ENCODE peak calls at places on chromosomes 1 and 21, in five cellular contexts. One of them, this sample, is unnamed.

GRCh38 chr1:45359882-45360513 is 19.8 kb upstream of the MUTYH start:
- DNase-seq in heart left ventricle: peak; percentile 71
- DNase-seq in uterus: peak; percentile 74
- DNase-seq in ovary: peak; percentile 59
- DNase-seq in fibroblast of mammary gland: peak; percentile 76
- DNase-seq in this sample: peak; percentile 44

GRCh38 chr1:11714831-11715574 is 20.9 kb upstream of the AGTRAP start:
- DNase-seq in fibroblast of mammary gland: no peak
- DNase-seq in heart left ventricle: no peak
- DNase-seq in uterus: no peak
- DNase-seq in ovary: no peak
- DNase-seq in this sample: no peak

GRCh38 chr1:81387446-81387845 is 413.3 kb upstream of the ADGRL2 start:
- DNase-seq in ovary: no peak
- DNase-seq in uterus: no peak
- DNase-seq in heart left ventricle: no peak
- DNase-seq in fibroblast of mammary gland: no peak
- DNase-seq in this sample: no peak

GRCh38 chr1:147852706-147853225 is 49.8 kb upstream of the GJA8 start:
- DNase-seq in fibroblast of mammary gland: peak; percentile 8
- DNase-seq in uterus: no peak
- DNase-seq in ovary: no peak
- DNase-seq in heart left ventricle: no peak
- DNase-seq in this sample: no peak

GRCh38 chr21:45868488-45868887 is 113.1 kb upstream of the COL6A1 start:
- DNase-seq in ovary: no peak
- DNase-seq in fibroblast of mammary gland: no peak
- DNase-seq in heart left ventricle: no peak
- DNase-seq in uterus: no peak
- DNase-seq in this sample: no peak

GRCh38 chr1:161225534-161226319 is at the start of gene TOMM40L:
- DNase-seq in uterus: peak; percentile 97
- DNase-seq in ovary: peak; percentile 80
- DNase-seq in heart left ventricle: peak; percentile 94
- DNase-seq in fibroblast of mammary gland: peak; percentile 100
- DNase-seq in this sample: peak; percentile 100

GRCh38 chr1:50333595-50333974 is 89.7 kb downstream of the DMRTA2 start:
- DNase-seq in ovary: peak; percentile 14
- DNase-seq in fibroblast of mammary gland: peak; percentile 13
- DNase-seq in heart left ventricle: peak; percentile 35
- DNase-seq in uterus: no peak
- DNase-seq in this sample: no peak

GRCh38 chr1:6962390-6962955 is 177.2 kb downstream of the CAMTA1 start:
- DNase-seq in uterus: peak; percentile 44
- DNase-seq in fibroblast of mammary gland: peak; percentile 1
- DNase-seq in heart left ventricle: peak; percentile 79
- DNase-seq in ovary: peak; percentile 47
- DNase-seq in this sample: no peak

GRCh38 chr1:209150114-209150513 is 433.4 kb upstream of the CAMK1G start:
- DNase-seq in ovary: no peak
- DNase-seq in fibroblast of mammary gland: peak; percentile 33
- DNase-seq in heart left ventricle: no peak
- DNase-seq in uterus: no peak
- DNase-seq in this sample: no peak

GRCh38 chr1:206037521-206037920 is 13.8 kb upstream of the CTSE start:
- DNase-seq in ovary: no peak
- DNase-seq in uterus: no peak
- DNase-seq in heart left ventricle: no peak
- DNase-seq in fibroblast of mammary gland: no peak
- DNase-seq in this sample: no peak

GRCh38 chr1:38482080-38482826 is 377.3 kb downstream of the RRAGC start:
- DNase-seq in fibroblast of mammary gland: no peak
- DNase-seq in heart left ventricle: no peak
- DNase-seq in ovary: no peak
- DNase-seq in uterus: no peak
- DNase-seq in this sample: no peak

GRCh38 chr1:41656088-41656487 is 171.6 kb upstream of the EDN2 start:
- DNase-seq in uterus: no peak
- DNase-seq in fibroblast of mammary gland: no peak
- DNase-seq in heart left ventricle: no peak
- DNase-seq in ovary: no peak
- DNase-seq in this sample: no peak

GRCh38 chr1:43199093-43199726 is 27.1 kb downstream of the CFAP57 start:
- DNase-seq in ovary: no peak
- DNase-seq in heart left ventricle: no peak
- DNase-seq in fibroblast of mammary gland: no peak
- DNase-seq in uterus: no peak
- DNase-seq in this sample: no peak

GRCh38 chr1:177163844-177164379 is 600 bp downstream of the ASTN1 start:
- DNase-seq in fibroblast of mammary gland: no peak
- DNase-seq in uterus: no peak
- DNase-seq in heart left ventricle: no peak
- DNase-seq in ovary: no peak
- DNase-seq in this sample: no peak

GRCh38 chr1:199821029-199821779 is 206.3 kb upstream of the NR5A2 start:
- DNase-seq in uterus: no peak
- DNase-seq in heart left ventricle: no peak
- DNase-seq in ovary: no peak
- DNase-seq in fibroblast of mammary gland: no peak
- DNase-seq in this sample: no peak

GRCh38 chr21:34812510-34813265 is 143.9 kb downstream of the CLIC6 start:
- DNase-seq in fibroblast of mammary gland: peak; percentile 98
- DNase-seq in heart left ventricle: no peak
- DNase-seq in uterus: no peak
- DNase-seq in ovary: no peak
- DNase-seq in this sample: peak; percentile 69

GRCh38 chr1:223363057-223363855 is 720 bp downstream of the SUSD4 start:
- DNase-seq in fibroblast of mammary gland: peak; percentile 40
- DNase-seq in uterus: no peak
- DNase-seq in ovary: peak; percentile 74
- DNase-seq in heart left ventricle: peak; percentile 60
- DNase-seq in this sample: no peak

GRCh38 chr1:222224576-222224975 is 323.3 kb downstream of the HHIPL2 start:
- DNase-seq in heart left ventricle: no peak
- DNase-seq in fibroblast of mammary gland: peak; percentile 12
- DNase-seq in uterus: no peak
- DNase-seq in ovary: no peak
- DNase-seq in this sample: no peak

GRCh38 chr21:14889080-14889805 is 175.6 kb downstream of the NRIP1 start:
- DNase-seq in ovary: peak; percentile 15
- DNase-seq in uterus: no peak
- DNase-seq in heart left ventricle: no peak
- DNase-seq in fibroblast of mammary gland: peak; percentile 87
- DNase-seq in this sample: no peak

DNA sequence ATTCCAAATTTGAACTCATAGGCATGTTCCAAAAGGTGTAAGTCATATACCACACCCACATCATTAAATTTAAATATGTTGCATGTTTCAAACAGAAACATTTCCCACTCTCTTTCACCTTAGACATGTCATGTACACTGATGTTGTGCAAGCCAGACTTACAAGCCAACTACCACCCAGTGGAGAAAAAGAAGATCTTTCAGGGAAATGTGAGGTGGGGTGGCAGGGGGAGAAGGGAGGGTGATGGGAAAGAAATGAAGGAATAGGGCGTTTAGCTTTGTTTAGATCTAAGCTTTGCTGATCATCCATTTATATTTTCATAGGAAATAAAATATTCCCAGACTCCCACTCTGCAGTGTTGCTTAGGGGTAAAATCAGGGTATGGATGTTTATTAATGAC is 1.6 kb downstream of the NEGR1 start:
- DNase-seq in heart left ventricle: no peak
- DNase-seq in ovary: no peak
- DNase-seq in fibroblast of mammary gland: peak; percentile 30
- DNase-seq in uterus: no peak
- DNase-seq in this sample: no peak
- TF ChIP-seq CTCF in heart left ventricle: no peak
- TF ChIP-seq CTCF in ovary: no peak
- TF ChIP-seq CTCF in fibroblast of mammary gland: no peak
- TF ChIP-seq CTCF in uterus: no peak
- TF ChIP-seq CTCF in this sample: no peak

GRCh38 chr1:64209221-64209620 is 5.8 kb downstream of the UBE2U start:
- DNase-seq in heart left ventricle: no peak
- DNase-seq in ovary: no peak
- DNase-seq in uterus: no peak
- DNase-seq in fibroblast of mammary gland: no peak
- DNase-seq in this sample: no peak
- TF ChIP-seq CTCF in heart left ventricle: no peak
- TF ChIP-seq CTCF in ovary: no peak
- TF ChIP-seq CTCF in uterus: no peak
- TF ChIP-seq CTCF in fibroblast of mammary gland: peak; percentile 11
- TF ChIP-seq CTCF in this sample: no peak

GRCh38 chr1:107789817-107790609 is 175.0 kb downstream of the VAV3 start:
- DNase-seq in fibroblast of mammary gland: no peak
- DNase-seq in ovary: no peak
- DNase-seq in heart left ventricle: no peak
- DNase-seq in uterus: no peak
- DNase-seq in this sample: no peak

GRCh38 chr1:107786214-107786842 is 178.7 kb downstream of the VAV3 start:
- DNase-seq in uterus: no peak
- DNase-seq in fibroblast of mammary gland: no peak
- DNase-seq in ovary: no peak
- DNase-seq in heart left ventricle: no peak
- DNase-seq in this sample: no peak

GRCh38 chr1:107788189-107788588 is 176.8 kb downstream of the VAV3 start:
- DNase-seq in uterus: no peak
- DNase-seq in ovary: no peak
- DNase-seq in fibroblast of mammary gland: no peak
- DNase-seq in heart left ventricle: no peak
- DNase-seq in this sample: no peak

GRCh38 chr1:107785506-107786213 is 179.3 kb downstream of the VAV3 start:
- DNase-seq in uterus: no peak
- DNase-seq in ovary: no peak
- DNase-seq in fibroblast of mammary gland: no peak
- DNase-seq in heart left ventricle: no peak
- DNase-seq in this sample: no peak

DNA sequence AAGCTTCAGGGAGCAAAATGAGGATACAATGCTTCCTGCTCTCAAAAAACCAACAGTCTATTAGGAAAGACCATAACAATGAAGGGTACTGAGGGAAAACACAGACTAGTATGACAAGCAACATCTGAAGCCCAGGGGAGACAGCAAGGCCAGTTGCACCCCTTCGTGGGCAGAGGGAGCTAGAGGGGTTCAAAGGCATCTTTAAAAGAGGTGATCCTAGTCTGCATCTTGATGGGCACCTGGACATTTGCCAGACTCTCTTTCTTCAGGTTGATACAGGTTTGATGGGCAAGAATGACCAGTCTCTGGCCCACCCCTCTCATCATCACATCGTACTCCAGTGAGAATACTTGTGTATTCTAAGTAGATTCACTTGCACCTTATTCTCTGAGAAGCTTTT is 177.7 kb downstream of the VAV3 start:
- DNase-seq in uterus: no peak
- DNase-seq in ovary: no peak
- DNase-seq in fibroblast of mammary gland: peak; percentile 2
- DNase-seq in heart left ventricle: no peak
- DNase-seq in this sample: no peak
- TF ChIP-seq CTCF in uterus: no peak
- TF ChIP-seq CTCF in ovary: no peak
- TF ChIP-seq CTCF in fibroblast of mammary gland: peak; percentile 15
- TF ChIP-seq CTCF in heart left ventricle: no peak
- TF ChIP-seq CTCF in this sample: no peak

GRCh38 chr1:220217383-220217988 is 54.8 kb downstream of the RAB3GAP2 start:
- DNase-seq in heart left ventricle: no peak
- DNase-seq in ovary: no peak
- DNase-seq in fibroblast of mammary gland: no peak
- DNase-seq in uterus: no peak
- DNase-seq in this sample: no peak
- TF ChIP-seq CTCF in heart left ventricle: peak; percentile 16
- TF ChIP-seq CTCF in ovary: no peak
- TF ChIP-seq CTCF in fibroblast of mammary gland: peak; percentile 37
- TF ChIP-seq CTCF in uterus: no peak
- TF ChIP-seq CTCF in this sample: no peak

GRCh38 chr1:180153032-180153431 is 1.6 kb upstream of the QSOX1 start:
- DNase-seq in fibroblast of mammary gland: no peak
- DNase-seq in ovary: no peak
- DNase-seq in uterus: no peak
- DNase-seq in heart left ventricle: no peak
- DNase-seq in this sample: no peak

GRCh38 chr1:180156201-180156600 is 1.5 kb downstream of the QSOX1 start:
- DNase-seq in heart left ventricle: no peak
- DNase-seq in ovary: no peak
- DNase-seq in uterus: no peak
- DNase-seq in fibroblast of mammary gland: no peak
- DNase-seq in this sample: no peak

GRCh38 chr1:180154003-180154324 is 705 bp upstream of the QSOX1 start:
- DNase-seq in heart left ventricle: no peak
- DNase-seq in ovary: no peak
- DNase-seq in fibroblast of mammary gland: no peak
- DNase-seq in uterus: no peak
- DNase-seq in this sample: no peak

GRCh38 chr1:180155202-180155682 is 573 bp downstream of the QSOX1 start:
- DNase-seq in uterus: peak; percentile 39
- DNase-seq in fibroblast of mammary gland: no peak
- DNase-seq in ovary: peak; percentile 45
- DNase-seq in heart left ventricle: no peak
- DNase-seq in this sample: no peak

GRCh38 chr1:180154325-180155201 is at the start of gene QSOX1:
- DNase-seq in fibroblast of mammary gland: peak; percentile 78
- DNase-seq in uterus: peak; percentile 87
- DNase-seq in ovary: peak; percentile 88
- DNase-seq in heart left ventricle: peak; percentile 91
- DNase-seq in this sample: no peak
- TF ChIP-seq CTCF in fibroblast of mammary gland: no peak
- TF ChIP-seq CTCF in uterus: peak; percentile 42
- TF ChIP-seq CTCF in ovary: peak; percentile 20
- TF ChIP-seq CTCF in heart left ventricle: no peak
- TF ChIP-seq CTCF in this sample: no peak

DNA sequence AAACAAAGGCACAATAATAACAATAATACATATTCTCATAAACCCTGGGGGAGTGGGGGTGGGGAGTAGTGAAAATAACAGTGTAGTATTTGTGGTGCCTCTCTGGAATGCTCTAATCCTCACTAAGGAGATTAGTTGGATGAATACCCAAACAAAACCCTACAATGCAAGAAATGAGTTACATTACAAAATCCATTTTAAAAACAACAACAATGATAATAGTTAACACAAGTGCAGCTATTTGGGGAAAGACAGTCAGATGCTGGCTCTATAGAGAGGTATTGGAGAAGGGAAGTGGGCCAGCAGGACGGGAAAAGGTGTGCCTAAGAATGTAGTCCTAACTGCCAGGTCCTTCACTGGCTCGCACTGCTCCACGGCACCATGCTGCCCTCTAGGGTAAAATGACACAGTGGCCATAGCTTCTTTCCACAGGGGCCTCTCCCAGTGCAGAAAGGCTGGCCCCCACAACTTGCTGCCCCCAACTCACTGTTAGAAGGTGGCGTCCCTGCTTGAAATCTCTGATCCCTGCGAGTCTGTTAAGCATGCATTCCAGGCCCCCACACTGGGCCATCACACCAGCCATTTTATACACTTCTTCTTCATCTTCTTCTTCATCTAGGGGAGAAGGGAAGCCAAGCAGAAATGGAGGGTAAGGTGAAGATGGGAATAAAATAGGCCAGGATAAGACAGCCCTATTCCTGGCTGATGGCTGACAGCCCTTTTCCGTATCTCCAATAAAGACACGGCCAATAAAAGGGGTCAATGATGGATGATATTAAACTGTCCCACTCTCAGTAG is 113.8 kb downstream of the UBR4 start:
- DNase-seq in heart left ventricle: peak; percentile 47
- DNase-seq in ovary: no peak
- DNase-seq in uterus: no peak
- DNase-seq in fibroblast of mammary gland: peak; percentile 14
- DNase-seq in this sample: no peak
- TF ChIP-seq CTCF in heart left ventricle: peak; percentile 35
- TF ChIP-seq CTCF in ovary: no peak
- TF ChIP-seq CTCF in uterus: peak; percentile 45
- TF ChIP-seq CTCF in fibroblast of mammary gland: peak; percentile 38
- TF ChIP-seq CTCF in this sample: peak; percentile 29

GRCh38 chr1:74468982-74469603 is 43.3 kb downstream of the LRRC53 start:
- DNase-seq in heart left ventricle: no peak
- DNase-seq in ovary: no peak
- DNase-seq in uterus: no peak
- DNase-seq in fibroblast of mammary gland: peak; percentile 54
- DNase-seq in this sample: peak; percentile 7
- TF ChIP-seq CTCF in heart left ventricle: peak; percentile 39
- TF ChIP-seq CTCF in ovary: peak; percentile 31
- TF ChIP-seq CTCF in uterus: peak; percentile 30
- TF ChIP-seq CTCF in fibroblast of mammary gland: peak; percentile 65
- TF ChIP-seq CTCF in this sample: peak; percentile 57